ENCODE peak calls at places on chromosomes 12 and 14, in ten cellular contexts. B is fibroblast of lung, P is brain microvascular endothelial cell, L is nephron progenitor cell, T is glutamatergic neuron, D is cardiac fibroblast, X is GM12865, J is HFFc6, M is left ventricle myocardium inferior, G is tibial nerve. U is an unnamed sample.

GRCh38 chr14:104800600-104801283 is at the start of gene ZBTB42:
- DNase-seq in B (peak; percentile 39), P (peak; percentile 18), L (peak; percentile 67), T (peak; percentile 56), D (peak; percentile 48), X (peak; percentile 67), J (peak; percentile 8), M (peak; percentile 69), G (no peak), U (no peak)

GRCh38 chr14:35193161-35193560 is 70.8 kb downstream of the PRORP start:
- DNase-seq in B (no peak), P (no peak), L (no peak), T (no peak), D (no peak), X (no peak), J (no peak), M (no peak), G (no peak), U (no peak)

GRCh38 chr12:11847539-11847938 is 198.1 kb downstream of the ETV6 start:
- DNase-seq in B (no peak), P (no peak), L (no peak), T (no peak), D (no peak), X (no peak), J (no peak), M (no peak), G (no peak), U (no peak)

GRCh38 chr12:43028826-43029225 is 439.3 kb upstream of the PRICKLE1 start:
- DNase-seq in B (no peak), P (peak; percentile 28), L (no peak), T (no peak), D (no peak), X (no peak), J (no peak), M (no peak), G (no peak), U (no peak)

GRCh38 chr12:2284857-2285256 is 232.1 kb downstream of the CACNA1C start:
- DNase-seq in B (peak; percentile 77), P (peak; percentile 61), L (peak; percentile 79), T (peak; percentile 89), D (peak; percentile 86), X (peak; percentile 62), J (peak; percentile 78), M (peak; percentile 86), G (peak; percentile 52), U (peak; percentile 74)

GRCh38 chr14:20460458-20461229 is 590 bp downstream of the PIP4P1 start:
- DNase-seq in B (no peak), P (no peak), L (no peak), T (peak; percentile 48), D (no peak), X (peak; percentile 73), J (no peak), M (no peak), G (no peak), U (peak; percentile 20)

GRCh38 chr12:53791735-53792326 is 40.1 kb upstream of the CISTR start:
- DNase-seq in B (no peak), P (no peak), L (peak; percentile 40), T (peak; percentile 33), D (no peak), X (peak; percentile 33), J (no peak), M (no peak), G (no peak), U (no peak)

GRCh38 chr12:13116259-13116658 is 12.8 kb upstream of the GSG1 start:
- DNase-seq in B (no peak), P (no peak), L (no peak), T (no peak), D (no peak), X (no peak), J (no peak), M (no peak), G (no peak), U (no peak)

GRCh38 chr14:104091927-104092771 is 6.6 kb downstream of the ASPG start:
- DNase-seq in B (no peak), P (no peak), L (no peak), T (no peak), D (no peak), X (no peak), J (no peak), M (peak; percentile 12), G (no peak), U (peak; percentile 33)

GRCh38 chr12:123801573-123802178 is 39.6 kb downstream of the DNAH10 start:
- DNase-seq in B (peak; percentile 61), P (no peak), L (no peak), T (no peak), D (peak; percentile 24), X (peak; percentile 43), J (peak; percentile 11), M (no peak), G (no peak), U (no peak)
- TF ChIP-seq CTCF in B (peak; percentile 27), P (no peak), L (peak; percentile 46), T (peak; percentile 37), D (peak; percentile 42), X (peak; percentile 32), J (peak; percentile 83), M (peak; percentile 31), G (no peak), U (no peak)

GRCh38 chr12:88944403-88944802 is 364.1 kb upstream of the KITLG start:
- DNase-seq in B (peak; percentile 28), P (peak; percentile 37), L (no peak), T (no peak), D (peak; percentile 48), X (peak; percentile 9), J (peak; percentile 39), M (no peak), G (no peak), U (no peak)

GRCh38 chr12:88946377-88946997 is 366.2 kb upstream of the KITLG start:
- DNase-seq in B (peak; percentile 85), P (peak; percentile 41), L (no peak), T (no peak), D (peak; percentile 82), X (peak; percentile 48), J (peak; percentile 85), M (no peak), G (no peak), U (no peak)

GRCh38 chr12:88945041-88945732 is 364.9 kb upstream of the KITLG start:
- DNase-seq in B (peak; percentile 70), P (no peak), L (no peak), T (no peak), D (peak; percentile 82), X (no peak), J (no peak), M (no peak), G (no peak), U (no peak)

GRCh38 chr12:88951177-88951576 is 370.9 kb upstream of the KITLG start:
- DNase-seq in B (no peak), P (no peak), L (no peak), T (no peak), D (no peak), X (no peak), J (no peak), M (no peak), G (no peak), U (no peak)

GRCh38 chr12:88947486-88948043 is 367.3 kb upstream of the KITLG start:
- DNase-seq in B (no peak), P (no peak), L (no peak), T (no peak), D (no peak), X (no peak), J (no peak), M (no peak), G (no peak), U (no peak)
- TF ChIP-seq CTCF in B (no peak), P (peak; percentile 26), L (peak; percentile 10), T (peak; percentile 23), D (peak; percentile 22), X (no peak), J (peak; percentile 55), M (no peak), G (no peak), U (no peak)

GRCh38 chr14:86794689-86795088 is 1198.3 kb downstream of the GALC start:
- DNase-seq in B (peak; percentile 44), P (no peak), L (no peak), T (no peak), D (no peak), X (no peak), J (no peak), M (no peak), G (no peak), U (no peak)

GRCh38 chr14:86788229-86788628 is 1204.8 kb downstream of the GALC start:
- DNase-seq in B (peak; percentile 24), P (no peak), L (no peak), T (no peak), D (no peak), X (no peak), J (no peak), M (no peak), G (no peak), U (no peak)

GRCh38 chr14:86796221-86797074 is 1196.5 kb downstream of the GALC start:
- DNase-seq in B (peak; percentile 41), P (no peak), L (no peak), T (no peak), D (peak; percentile 37), X (no peak), J (peak; percentile 59), M (no peak), G (no peak), U (no peak)

GRCh38 chr14:86787782-86788181 is 1205.2 kb downstream of the GALC start:
- DNase-seq in B (peak; percentile 75), P (no peak), L (no peak), T (peak; percentile 40), D (peak; percentile 59), X (no peak), J (peak; percentile 15), M (no peak), G (no peak), U (no peak)

DNA sequence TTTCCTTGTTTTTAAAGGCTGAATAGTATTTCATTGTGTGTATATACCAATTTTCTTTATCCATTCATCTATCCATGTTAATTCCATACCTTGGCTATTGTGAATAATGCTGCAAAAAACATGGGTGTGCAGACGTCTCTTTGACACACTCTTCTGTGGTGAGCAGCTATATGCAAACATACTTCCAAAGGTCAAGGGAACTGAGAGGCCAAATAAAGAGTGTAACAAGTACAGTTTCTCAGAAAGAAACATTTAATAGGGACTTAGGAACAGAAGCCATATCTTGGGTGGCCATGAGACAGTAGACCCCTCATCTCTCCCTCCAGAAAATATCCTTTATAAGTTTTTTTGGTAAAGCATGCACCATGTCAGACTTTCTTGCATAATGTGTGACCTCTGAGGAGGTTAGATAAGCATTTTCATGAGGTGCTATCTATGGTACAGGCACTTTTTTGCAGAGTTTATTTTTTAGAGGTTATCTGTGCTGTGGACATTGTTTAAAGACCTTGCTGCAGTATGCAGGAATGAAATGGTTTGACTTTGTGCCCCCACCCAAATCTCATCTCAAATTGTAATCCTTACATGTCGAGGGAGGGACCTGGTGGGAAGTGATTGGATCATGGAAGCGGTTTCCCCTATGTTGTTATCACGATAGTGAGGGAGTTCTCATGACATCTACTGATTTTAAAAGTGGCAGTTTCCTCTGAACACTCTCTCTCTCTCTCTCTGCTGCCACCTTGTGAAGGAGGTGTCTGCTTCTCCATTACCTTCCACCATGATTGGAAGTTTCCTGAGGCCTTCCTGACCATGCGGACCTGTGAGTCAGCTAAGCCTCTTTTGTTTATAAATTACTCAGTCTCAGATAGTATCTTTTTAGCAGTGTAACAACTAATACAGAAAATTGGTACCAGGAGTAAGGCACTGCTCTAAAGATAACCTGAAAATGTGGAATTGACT is 1202.3 kb downstream of the GALC start:
- DNase-seq in B (no peak), P (no peak), L (no peak), T (no peak), D (no peak), X (no peak), J (no peak), M (no peak), G (no peak), U (no peak)
- TF ChIP-seq CTCF in B (no peak), P (no peak), L (no peak), T (no peak), D (no peak), X (no peak), J (no peak), M (no peak), G (no peak), U (no peak)

GRCh38 chr14:54642950-54643695 is 76.2 kb downstream of the SAMD4A start:
- DNase-seq in B (peak; percentile 67), P (no peak), L (no peak), T (no peak), D (peak; percentile 65), X (peak; percentile 45), J (no peak), M (no peak), G (no peak), U (no peak)
- TF ChIP-seq CTCF in B (no peak), P (peak; percentile 55), L (no peak), T (no peak), D (peak; percentile 27), X (peak; percentile 36), J (peak; percentile 57), M (no peak), G (no peak), U (no peak)